ENCODE peak calls at places on chromosomes 13 and 19, in six cellular contexts. One of them, this sample, is unnamed.

GRCh38 chr19:54896036-54896435 is 9.9 kb upstream of the NCR1 start:
- DNase-seq in A172: no peak
- DNase-seq in stromal cell of bone marrow: no peak
- DNase-seq in left cardiac atrium: no peak
- DNase-seq in fibroblast of the aortic adventitia: no peak
- DNase-seq in T-cell: no peak
- DNase-seq in this sample: no peak

GRCh38 chr19:32817252-32817912 is 52.2 kb downstream of the SLC7A9 start:
- DNase-seq in A172: no peak
- DNase-seq in stromal cell of bone marrow: no peak
- DNase-seq in left cardiac atrium: no peak
- DNase-seq in fibroblast of the aortic adventitia: no peak
- DNase-seq in T-cell: no peak
- DNase-seq in this sample: no peak

GRCh38 chr19:21970466-21970865 is 40.3 kb downstream of the ZNF208 start:
- DNase-seq in A172: no peak
- DNase-seq in stromal cell of bone marrow: no peak
- DNase-seq in left cardiac atrium: no peak
- DNase-seq in fibroblast of the aortic adventitia: no peak
- DNase-seq in T-cell: no peak
- DNase-seq in this sample: no peak

GRCh38 chr13:100389617-100390016 is 199.0 kb downstream of the GGACT start:
- DNase-seq in A172: no peak
- DNase-seq in stromal cell of bone marrow: no peak
- DNase-seq in left cardiac atrium: no peak
- DNase-seq in fibroblast of the aortic adventitia: no peak
- DNase-seq in T-cell: no peak
- DNase-seq in this sample: no peak

GRCh38 chr19:2167896-2168618 is 4.3 kb downstream of the DOT1L start:
- DNase-seq in A172: peak; percentile 78
- DNase-seq in stromal cell of bone marrow: no peak
- DNase-seq in left cardiac atrium: peak; percentile 83
- DNase-seq in fibroblast of the aortic adventitia: peak; percentile 55
- DNase-seq in T-cell: peak; percentile 24
- DNase-seq in this sample: no peak

GRCh38 chr19:42083537-42083936 is 7.6 kb downstream of the ZNF574 start:
- DNase-seq in A172: no peak
- DNase-seq in stromal cell of bone marrow: no peak
- DNase-seq in left cardiac atrium: no peak
- DNase-seq in fibroblast of the aortic adventitia: no peak
- DNase-seq in T-cell: no peak
- DNase-seq in this sample: no peak

GRCh38 chr13:24654741-24655140 is 25.5 kb upstream of the ATP12A start:
- DNase-seq in A172: no peak
- DNase-seq in stromal cell of bone marrow: no peak
- DNase-seq in left cardiac atrium: no peak
- DNase-seq in fibroblast of the aortic adventitia: peak; percentile 45
- DNase-seq in T-cell: no peak
- DNase-seq in this sample: peak; percentile 59

GRCh38 chr19:47541507-47541906 is 26.6 kb upstream of the NAPA start:
- DNase-seq in A172: no peak
- DNase-seq in stromal cell of bone marrow: no peak
- DNase-seq in left cardiac atrium: no peak
- DNase-seq in fibroblast of the aortic adventitia: no peak
- DNase-seq in T-cell: peak; percentile 34
- DNase-seq in this sample: no peak

GRCh38 chr13:41670873-41671443 is 213.6 kb downstream of the RGCC start:
- DNase-seq in A172: no peak
- DNase-seq in stromal cell of bone marrow: no peak
- DNase-seq in left cardiac atrium: no peak
- DNase-seq in fibroblast of the aortic adventitia: no peak
- DNase-seq in T-cell: no peak
- DNase-seq in this sample: no peak

GRCh38 chr13:46894534-46894906 is 2.3 kb downstream of the HTR2A start:
- DNase-seq in A172: no peak
- DNase-seq in stromal cell of bone marrow: no peak
- DNase-seq in left cardiac atrium: no peak
- DNase-seq in fibroblast of the aortic adventitia: no peak
- DNase-seq in T-cell: no peak
- DNase-seq in this sample: no peak

GRCh38 chr19:48329167-48329891 is 4.0 kb downstream of the EMP3 start:
- DNase-seq in A172: no peak
- DNase-seq in stromal cell of bone marrow: no peak
- DNase-seq in left cardiac atrium: no peak
- DNase-seq in fibroblast of the aortic adventitia: peak; percentile 36
- DNase-seq in T-cell: no peak
- DNase-seq in this sample: no peak

GRCh38 chr13:32259116-32259515 is 56.0 kb downstream of the ZAR1L start:
- DNase-seq in A172: no peak
- DNase-seq in stromal cell of bone marrow: no peak
- DNase-seq in left cardiac atrium: no peak
- DNase-seq in fibroblast of the aortic adventitia: no peak
- DNase-seq in T-cell: no peak
- DNase-seq in this sample: no peak

GRCh38 chr19:4014541-4015491 is 7.3 kb downstream of the PIAS4 start:
- DNase-seq in A172: no peak
- DNase-seq in stromal cell of bone marrow: no peak
- DNase-seq in left cardiac atrium: peak; percentile 46
- DNase-seq in fibroblast of the aortic adventitia: no peak
- DNase-seq in T-cell: peak; percentile 34
- DNase-seq in this sample: no peak

GRCh38 chr13:75643182-75643581 is 7.1 kb downstream of the LMO7 start:
- DNase-seq in A172: no peak
- DNase-seq in stromal cell of bone marrow: no peak
- DNase-seq in left cardiac atrium: no peak
- DNase-seq in fibroblast of the aortic adventitia: no peak
- DNase-seq in T-cell: no peak
- DNase-seq in this sample: no peak

GRCh38 chr19:48514123-48514458 is 2.5 kb upstream of the LMTK3 start:
- DNase-seq in A172: no peak
- DNase-seq in stromal cell of bone marrow: no peak
- DNase-seq in left cardiac atrium: no peak
- DNase-seq in fibroblast of the aortic adventitia: no peak
- DNase-seq in T-cell: no peak
- DNase-seq in this sample: no peak

GRCh38 chr19:32890326-32890725 is 20.8 kb upstream of the SLC7A9 start:
- DNase-seq in A172: no peak
- DNase-seq in stromal cell of bone marrow: no peak
- DNase-seq in left cardiac atrium: no peak
- DNase-seq in fibroblast of the aortic adventitia: no peak
- DNase-seq in T-cell: no peak
- DNase-seq in this sample: no peak

GRCh38 chr13:48214519-48215121 is 18.4 kb upstream of the ITM2B start:
- DNase-seq in A172: no peak
- DNase-seq in stromal cell of bone marrow: no peak
- DNase-seq in left cardiac atrium: no peak
- DNase-seq in fibroblast of the aortic adventitia: no peak
- DNase-seq in T-cell: no peak
- DNase-seq in this sample: no peak

GRCh38 chr13:28622286-28622685 is 36.6 kb upstream of the POMP start:
- DNase-seq in A172: no peak
- DNase-seq in stromal cell of bone marrow: no peak
- DNase-seq in left cardiac atrium: peak; percentile 56
- DNase-seq in fibroblast of the aortic adventitia: no peak
- DNase-seq in T-cell: no peak
- DNase-seq in this sample: no peak

GRCh38 chr13:35714588-35714987 is 238.1 kb upstream of the MAB21L1 start:
- DNase-seq in A172: no peak
- DNase-seq in stromal cell of bone marrow: no peak
- DNase-seq in left cardiac atrium: no peak
- DNase-seq in fibroblast of the aortic adventitia: no peak
- DNase-seq in T-cell: no peak
- DNase-seq in this sample: no peak

GRCh38 chr13:113442354-113442984 is 10.8 kb downstream of the ADPRHL1 start:
- DNase-seq in A172: no peak
- DNase-seq in stromal cell of bone marrow: no peak
- DNase-seq in left cardiac atrium: no peak
- DNase-seq in fibroblast of the aortic adventitia: no peak
- DNase-seq in T-cell: no peak
- DNase-seq in this sample: no peak

GRCh38 chr19:7224205-7224833 is 69.9 kb downstream of the INSR start:
- DNase-seq in A172: no peak
- DNase-seq in stromal cell of bone marrow: no peak
- DNase-seq in left cardiac atrium: no peak
- DNase-seq in fibroblast of the aortic adventitia: peak; percentile 77
- DNase-seq in T-cell: no peak
- DNase-seq in this sample: peak; percentile 48

GRCh38 chr13:33004454-33004853 is 11.8 kb upstream of the KL start:
- DNase-seq in A172: peak; percentile 3
- DNase-seq in stromal cell of bone marrow: peak; percentile 10
- DNase-seq in left cardiac atrium: peak; percentile 61
- DNase-seq in fibroblast of the aortic adventitia: peak; percentile 61
- DNase-seq in T-cell: no peak
- DNase-seq in this sample: no peak

GRCh38 chr19:13401388-13401787 is 104.9 kb downstream of the CACNA1A start:
- DNase-seq in A172: peak; percentile 49
- DNase-seq in stromal cell of bone marrow: peak; percentile 34
- DNase-seq in left cardiac atrium: no peak
- DNase-seq in fibroblast of the aortic adventitia: peak; percentile 30
- DNase-seq in T-cell: no peak
- DNase-seq in this sample: peak; percentile 11

GRCh38 chr19:2449019-2449418 is 7.7 kb downstream of the LMNB2 start:
- DNase-seq in A172: peak; percentile 44
- DNase-seq in stromal cell of bone marrow: no peak
- DNase-seq in left cardiac atrium: no peak
- DNase-seq in fibroblast of the aortic adventitia: no peak
- DNase-seq in T-cell: no peak
- DNase-seq in this sample: peak; percentile 35

GRCh38 chr19:4352701-4353121 is 9.3 kb downstream of the MPND start:
- DNase-seq in A172: peak; percentile 55
- DNase-seq in stromal cell of bone marrow: peak; percentile 30
- DNase-seq in left cardiac atrium: no peak
- DNase-seq in fibroblast of the aortic adventitia: peak; percentile 79
- DNase-seq in T-cell: peak; percentile 63
- DNase-seq in this sample: peak; percentile 69

GRCh38 chr13:50365683-50366391 is 350.6 kb downstream of the KCNRG start:
- DNase-seq in A172: peak; percentile 41
- DNase-seq in stromal cell of bone marrow: no peak
- DNase-seq in left cardiac atrium: no peak
- DNase-seq in fibroblast of the aortic adventitia: no peak
- DNase-seq in T-cell: no peak
- DNase-seq in this sample: no peak

GRCh38 chr13:109939105-109939504 is 152.7 kb upstream of the IRS2 start:
- DNase-seq in A172: no peak
- DNase-seq in stromal cell of bone marrow: no peak
- DNase-seq in left cardiac atrium: no peak
- DNase-seq in fibroblast of the aortic adventitia: peak; percentile 5
- DNase-seq in T-cell: no peak
- DNase-seq in this sample: no peak

GRCh38 chr13:74966814-74967213 is 515.2 kb downstream of the TBC1D4 start:
- DNase-seq in A172: no peak
- DNase-seq in stromal cell of bone marrow: peak; percentile 10
- DNase-seq in left cardiac atrium: no peak
- DNase-seq in fibroblast of the aortic adventitia: peak; percentile 0
- DNase-seq in T-cell: no peak
- DNase-seq in this sample: peak; percentile 6

GRCh38 chr19:40467007-40467565 is 285 bp downstream of the SPTBN4 start:
- DNase-seq in A172: no peak
- DNase-seq in stromal cell of bone marrow: no peak
- DNase-seq in left cardiac atrium: no peak
- DNase-seq in fibroblast of the aortic adventitia: no peak
- DNase-seq in T-cell: no peak
- DNase-seq in this sample: no peak

GRCh38 chr13:74867460-74867859 is 614.5 kb downstream of the TBC1D4 start:
- DNase-seq in A172: no peak
- DNase-seq in stromal cell of bone marrow: no peak
- DNase-seq in left cardiac atrium: no peak
- DNase-seq in fibroblast of the aortic adventitia: no peak
- DNase-seq in T-cell: no peak
- DNase-seq in this sample: peak; percentile 3

GRCh38 chr13:97367016-97367415 is 67.0 kb upstream of the RAP2A start:
- DNase-seq in A172: peak; percentile 78
- DNase-seq in stromal cell of bone marrow: peak; percentile 51
- DNase-seq in left cardiac atrium: no peak
- DNase-seq in fibroblast of the aortic adventitia: no peak
- DNase-seq in T-cell: no peak
- DNase-seq in this sample: peak; percentile 70

GRCh38 chr13:46492946-46493345 is 60.0 kb upstream of the LRCH1 start:
- DNase-seq in A172: peak; percentile 33
- DNase-seq in stromal cell of bone marrow: peak; percentile 54
- DNase-seq in left cardiac atrium: no peak
- DNase-seq in fibroblast of the aortic adventitia: peak; percentile 81
- DNase-seq in T-cell: no peak
- DNase-seq in this sample: peak; percentile 56

GRCh38 chr13:46303743-46304385 is 83.2 kb downstream of the RUBCNL start:
- DNase-seq in A172: no peak
- DNase-seq in stromal cell of bone marrow: no peak
- DNase-seq in left cardiac atrium: no peak
- DNase-seq in fibroblast of the aortic adventitia: no peak
- DNase-seq in T-cell: no peak
- DNase-seq in this sample: no peak

GRCh38 chr19:1066748-1067340 is at the start of gene ARHGAP45:
- DNase-seq in A172: no peak
- DNase-seq in stromal cell of bone marrow: no peak
- DNase-seq in left cardiac atrium: peak; percentile 67
- DNase-seq in fibroblast of the aortic adventitia: no peak
- DNase-seq in T-cell: peak; percentile 78
- DNase-seq in this sample: no peak

GRCh38 chr13:23618341-23618740 is 48.1 kb downstream of the TNFRSF19 start:
- DNase-seq in A172: peak; percentile 87
- DNase-seq in stromal cell of bone marrow: peak; percentile 71
- DNase-seq in left cardiac atrium: no peak
- DNase-seq in fibroblast of the aortic adventitia: peak; percentile 92
- DNase-seq in T-cell: no peak
- DNase-seq in this sample: peak; percentile 78

GRCh38 chr19:30959011-30959410 is 390.2 kb downstream of the TSHZ3 start:
- DNase-seq in A172: no peak
- DNase-seq in stromal cell of bone marrow: no peak
- DNase-seq in left cardiac atrium: no peak
- DNase-seq in fibroblast of the aortic adventitia: no peak
- DNase-seq in T-cell: no peak
- DNase-seq in this sample: no peak

GRCh38 chr19:49362048-49362925 is at the start of gene TEAD2:
- DNase-seq in A172: no peak
- DNase-seq in stromal cell of bone marrow: peak; percentile 42
- DNase-seq in left cardiac atrium: peak; percentile 84
- DNase-seq in fibroblast of the aortic adventitia: peak; percentile 31
- DNase-seq in T-cell: no peak
- DNase-seq in this sample: peak; percentile 74

GRCh38 chr19:36144624-36145023 is 4.8 kb downstream of the CAPNS1 start:
- DNase-seq in A172: no peak
- DNase-seq in stromal cell of bone marrow: no peak
- DNase-seq in left cardiac atrium: no peak
- DNase-seq in fibroblast of the aortic adventitia: no peak
- DNase-seq in T-cell: no peak
- DNase-seq in this sample: no peak